ENCODE peak calls at places on chromosomes 1 and 21, in four cellular contexts. F is GM12878, L is AG08396, Q is WTC11. D is an unnamed sample.

GRCh38 chr1:1348420-1349255 is 580 bp downstream of the DVL1 start:
- DNase-seq in F (no peak), L (no peak), Q (no peak), D (no peak)

GRCh38 chr1:116666090-116666489 is 1.4 kb downstream of the IGSF3 start:
- DNase-seq in F (no peak), L (no peak), Q (no peak), D (no peak)

GRCh38 chr21:41766883-41767605 is at the start of gene RIPK4:
- DNase-seq in F (peak), L (no peak), Q (peak), D (peak)

GRCh38 chr1:244052011-244052727 is 1.1 kb downstream of the ZBTB18 start:
- DNase-seq in F (no peak), L (no peak), Q (no peak), D (no peak)

GRCh38 chr1:117570988-117571409 is 34.8 kb upstream of the TENT5C start:
- DNase-seq in F (no peak), L (no peak), Q (no peak), D (no peak)

GRCh38 chr1:165508291-165508690 is 35.5 kb upstream of the LRRC52 start:
- DNase-seq in F (no peak), L (no peak), Q (no peak), D (no peak)

GRCh38 chr1:34709547-34709946 is 45.3 kb upstream of the GJB5 start:
- DNase-seq in F (no peak), L (peak), Q (peak), D (no peak)

GRCh38 chr1:53046930-53047329 is 15.1 kb upstream of the PODN start:
- DNase-seq in F (no peak), L (no peak), Q (no peak), D (no peak)

GRCh38 chr1:197933647-197934046 is 16.5 kb downstream of the LHX9 start:
- DNase-seq in F (no peak), L (no peak), Q (no peak), D (no peak)